ENCODE peak calls at places on chromosomes 4 and X, in eight cellular contexts. L, T, S, Z, E, B, O and J are unnamed samples.

GRCh38 chr4:31657859-31658258 is 937.7 kb downstream of the PCDH7 start:
- DNase-seq in E (no peak), T (peak; percentile 64), B (no peak), O (peak; percentile 28), L (no peak), S (no peak), Z (no peak), J (no peak)

GRCh38 chr4:17232575-17233253 is 279.2 kb downstream of the QDPR start:
- DNase-seq in T (peak; percentile 67), O (peak; percentile 91), S (no peak), B (no peak), L (no peak), Z (no peak), E (no peak), J (no peak)

GRCh38 chrX:5474282-5474681 is 754.4 kb downstream of the NLGN4X start:
- DNase-seq in S (no peak), T (no peak), L (no peak), E (no peak), O (no peak), Z (no peak), B (no peak), J (no peak)

GRCh38 chrX:10240918-10241317 is 84.1 kb downstream of the CLCN4 start:
- DNase-seq in E (no peak), S (no peak), T (peak; percentile 94), B (no peak), Z (no peak), O (peak; percentile 89), L (no peak), J (no peak)

GRCh38 chrX:119067023-119067739 is 5.6 kb upstream of the CT47C1 start:
- DNase-seq in T (peak; percentile 66), L (peak; percentile 40), O (peak; percentile 71), S (peak; percentile 37), Z (peak; percentile 21), B (peak; percentile 15), E (peak; percentile 66), J (no peak)

GRCh38 chr4:1720163-1720983 is 750 bp downstream of the TMEM129 start:
- DNase-seq in O (peak; percentile 25), L (peak; percentile 65), B (peak; percentile 39), T (peak; percentile 29), S (peak; percentile 45), E (peak; percentile 81), Z (peak; percentile 43), J (no peak)

GRCh38 chr4:120156115-120156718 is 89.6 kb upstream of the MAD2L1 start:
- DNase-seq in Z (no peak), L (no peak), B (peak; percentile 47), T (peak; percentile 81), S (no peak), E (no peak), O (peak; percentile 91), J (peak; percentile 82)

GRCh38 chrX:13479452-13479813 is 90.0 kb upstream of the EGFL6 start:
- DNase-seq in L (no peak), S (no peak), Z (no peak), O (no peak), B (no peak), E (no peak), T (no peak), J (no peak)

GRCh38 chr4:2462218-2462991 is 6.5 kb upstream of the RNF4 start:
- DNase-seq in T (peak; percentile 64), B (peak; percentile 70), S (peak; percentile 61), L (peak; percentile 65), Z (peak; percentile 60), E (peak; percentile 86), O (peak; percentile 68), J (peak; percentile 25)

GRCh38 chr4:78293348-78293747 is 236.2 kb downstream of the FRAS1 start:
- DNase-seq in B (no peak), Z (no peak), L (no peak), S (no peak), O (peak; percentile 76), T (peak; percentile 34), E (no peak), J (no peak)

GRCh38 chr4:126937342-126937741 is 695.4 kb upstream of the INTU start:
- DNase-seq in L (no peak), B (no peak), T (no peak), Z (no peak), O (no peak), S (no peak), E (no peak), J (no peak)

GRCh38 chr4:9594948-9595347 is 150.7 kb downstream of the DEFB131A start:
- DNase-seq in B (no peak), O (no peak), E (no peak), L (no peak), S (no peak), T (no peak), Z (no peak), J (no peak)

GRCh38 chr4:37795796-37796195 is 30.7 kb upstream of the PGM2 start:
- DNase-seq in B (no peak), E (no peak), O (no peak), L (no peak), S (no peak), Z (no peak), T (no peak), J (no peak)

GRCh38 chrX:47958943-47959342 is 44.8 kb downstream of the ZNF182 start:
- DNase-seq in L (no peak), Z (peak; percentile 10), T (peak; percentile 17), S (no peak), B (peak; percentile 10), E (no peak), O (no peak), J (peak; percentile 32)

GRCh38 chr4:125360727-125361126 is 46.0 kb downstream of the FAT4 start:
- DNase-seq in B (no peak), E (no peak), T (no peak), S (no peak), Z (no peak), L (no peak), O (no peak), J (no peak)

GRCh38 chr4:142581891-142582290 is 264.2 kb downstream of the INPP4B start:
- DNase-seq in B (no peak), E (no peak), S (no peak), Z (no peak), T (no peak), O (no peak), L (no peak), J (no peak)

DNA sequence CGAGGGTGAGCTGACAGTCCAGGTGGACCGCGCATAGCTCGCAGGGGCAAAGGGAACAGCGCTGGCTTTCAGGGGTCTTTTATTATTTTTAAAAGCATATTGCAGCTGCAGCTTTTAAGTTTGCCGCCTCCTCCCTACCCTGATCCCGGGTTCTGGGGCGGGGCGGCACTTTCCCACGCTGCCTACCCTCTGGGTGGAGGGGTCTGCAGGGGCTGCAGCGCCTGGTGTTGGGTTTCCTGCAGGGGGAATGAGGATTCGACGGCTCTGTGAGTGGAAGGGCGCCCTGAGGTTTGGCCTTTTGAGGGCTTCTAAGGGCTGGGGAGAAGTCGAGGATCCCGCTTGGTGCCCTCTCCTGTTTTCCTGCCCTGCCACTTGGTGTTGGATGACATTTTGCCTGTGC is 80.7 kb upstream of the SCML1 start:
- DNase-seq in Z (no peak), S (no peak), B (no peak), T (no peak), L (no peak), E (no peak), O (no peak), J (no peak)
- H3K4me3 ChIP-seq in Z (no peak overlapping the region), S (no peak overlapping the region), B (no peak overlapping the region), T (no peak overlapping the region), L (no peak overlapping the region), E (no peak overlapping the region), O (no peak overlapping the region), J (no peak overlapping the region)

DNA sequence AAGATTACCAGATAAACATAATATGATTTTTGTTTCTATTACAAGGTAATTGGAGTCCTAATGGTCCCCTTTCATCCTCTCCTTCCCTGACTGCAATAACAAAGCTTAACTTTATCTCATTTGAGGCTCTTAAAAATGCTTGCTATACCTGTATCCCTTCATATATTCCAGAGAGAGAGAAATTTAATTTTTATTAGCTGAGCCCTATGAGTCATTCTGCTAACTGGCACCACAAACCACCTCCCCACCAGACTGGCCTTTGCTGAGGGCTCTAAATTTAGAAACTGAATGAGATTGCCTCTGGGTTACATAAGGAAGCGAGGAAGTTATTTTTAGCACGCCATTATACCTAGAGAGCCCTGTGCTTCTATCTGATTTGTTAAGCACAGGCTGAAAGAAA is 27.4 kb downstream of the CBLL2 start:
- DNase-seq in T (peak; percentile 51), E (no peak), S (no peak), Z (no peak), O (peak; percentile 84), B (no peak), L (peak; percentile 42), J (no peak)
- H3K4me3 ChIP-seq in T (no peak overlapping the region), E (no peak overlapping the region), S (no peak overlapping the region), Z (no peak overlapping the region), O (no peak overlapping the region), B (no peak overlapping the region), L (no peak overlapping the region), J (no peak overlapping the region)

DNA sequence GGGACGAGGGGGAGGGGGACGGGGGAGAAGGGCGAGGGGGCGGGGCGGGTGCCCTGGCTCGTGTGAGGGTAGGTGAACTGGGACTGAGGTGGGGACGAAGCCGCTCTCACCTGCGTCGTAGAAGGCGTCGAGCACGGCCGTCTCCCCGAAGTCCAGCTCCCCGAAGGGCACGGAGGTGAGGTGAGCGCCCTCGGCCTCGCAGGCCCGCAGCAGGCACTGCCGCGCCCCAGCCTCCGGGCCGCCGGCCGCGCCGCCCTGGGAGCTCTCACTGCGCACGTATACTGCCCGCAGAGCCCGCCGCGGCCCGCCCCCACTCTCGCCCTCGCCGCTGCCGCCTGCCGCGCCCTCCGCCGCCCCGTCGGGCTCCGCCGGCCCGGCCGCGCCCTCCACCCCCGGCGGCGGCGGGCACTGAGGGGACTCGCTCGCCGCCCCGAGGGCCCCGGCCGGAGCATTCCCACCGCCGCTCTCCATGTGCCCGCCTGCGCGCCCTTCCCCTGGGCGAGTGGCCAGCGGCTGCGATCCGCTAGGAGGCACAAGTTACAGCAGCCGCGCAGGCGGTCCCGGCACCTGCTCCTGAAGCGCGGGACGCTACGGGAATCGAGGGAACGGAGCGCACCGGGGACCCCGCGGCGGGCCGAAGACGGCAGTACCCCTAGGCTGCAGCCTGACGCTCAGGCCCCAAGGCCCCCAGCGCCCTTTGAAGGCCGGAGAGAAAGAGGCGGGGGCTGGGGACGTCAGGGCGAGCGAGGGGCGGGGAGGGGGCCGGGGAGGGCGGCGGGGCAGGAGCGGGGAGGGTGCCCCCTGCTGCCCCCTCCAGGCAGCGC is at the start of gene MAP3K15:
- DNase-seq in O (no peak), E (peak; percentile 77), Z (no peak), S (no peak), B (no peak), T (peak; percentile 3), L (peak; percentile 42), J (no peak)
- H3K4me3 ChIP-seq in O (peak within 1 kb of the TSS; percentile 22), E (no peak within 1 kb of the TSS), Z (no peak within 1 kb of the TSS), S (peak within 1 kb of the TSS; percentile 39), B (no peak within 1 kb of the TSS), T (no peak within 1 kb of the TSS), L (peak within 1 kb of the TSS; percentile 36), J (peak within 1 kb of the TSS; percentile 40)

DNA sequence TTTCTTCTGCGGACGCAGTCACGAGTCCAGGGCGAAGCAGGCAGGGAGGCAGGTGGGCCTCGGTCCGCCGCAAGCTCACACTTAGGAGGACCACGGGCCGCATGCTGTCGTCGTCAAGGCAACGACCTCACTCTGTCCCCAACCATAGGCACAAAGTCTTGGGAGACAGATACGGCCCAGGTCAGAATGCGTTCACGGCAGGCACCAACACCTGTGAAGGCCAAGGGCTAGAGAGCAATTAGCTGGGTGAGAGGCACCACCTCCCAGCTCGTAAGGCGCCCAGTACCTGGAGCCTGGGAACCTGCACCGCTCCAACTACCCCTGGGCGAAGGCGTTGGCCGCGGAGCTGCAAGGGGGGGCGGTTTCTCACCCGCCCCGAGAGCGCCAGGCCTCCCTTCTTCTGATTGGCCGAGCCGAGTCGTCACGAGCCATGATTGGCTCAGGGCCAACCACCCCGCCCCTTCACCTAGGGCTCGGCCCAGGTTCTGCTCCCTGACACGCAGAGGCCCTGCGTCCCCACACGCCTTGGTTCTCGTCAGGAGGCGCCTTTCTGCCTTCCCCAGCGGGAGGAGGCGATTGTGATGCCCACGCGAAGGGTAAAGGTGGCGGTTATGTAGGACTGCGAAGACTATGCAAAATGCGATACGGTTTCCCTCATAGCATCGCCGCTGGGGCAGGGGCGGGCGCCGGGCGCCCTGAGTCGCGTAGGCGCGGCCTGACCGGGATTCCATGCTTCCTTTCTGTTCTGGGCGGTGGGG is at the start of gene CDKL2:
- DNase-seq in E (peak; percentile 95), S (peak; percentile 92), L (peak; percentile 92), Z (peak; percentile 94), O (peak; percentile 50), T (peak; percentile 52), B (peak; percentile 91), J (no peak)
- H3K4me3 ChIP-seq in E (peak within 1 kb of the TSS; percentile 32), S (peak within 1 kb of the TSS; percentile 57), L (peak within 1 kb of the TSS; percentile 44), Z (peak within 1 kb of the TSS; percentile 82), O (peak within 1 kb of the TSS; percentile 79), T (peak within 1 kb of the TSS; percentile 69), B (peak within 1 kb of the TSS; percentile 82), J (no peak within 1 kb of the TSS)